ENCODE peak calls at places on chromosomes 16 and 17, in six cellular contexts. One of them, this sample, is unnamed.

GRCh38 chr16:2212362-2213324 is 2.0 kb upstream of the BRICD5 start:
- DNase-seq in GM04503: no peak
- DNase-seq in COR-L47: no peak
- DNase-seq in fibroblast of pulmonary artery: no peak
- DNase-seq in EL: no peak
- DNase-seq in activated T-helper 9 cell treated with anti-CD3 and anti-CD28 coated beads, Interleukin-2, amount 50 U/mL, for 16 hours: no peak
- DNase-seq in this sample: no peak

GRCh38 chr16:12587170-12587569 is 216.5 kb downstream of the CPPED1 start:
- DNase-seq in fibroblast of pulmonary artery: no peak
- DNase-seq in COR-L47: no peak
- DNase-seq in GM04503: no peak
- DNase-seq in activated T-helper 9 cell treated with anti-CD3 and anti-CD28 coated beads, Interleukin-2, amount 50 U/mL, for 16 hours: no peak
- DNase-seq in EL: no peak
- DNase-seq in this sample: no peak

GRCh38 chr16:27253526-27253930 is 15.0 kb downstream of the NSMCE1 start:
- DNase-seq in activated T-helper 9 cell treated with anti-CD3 and anti-CD28 coated beads, Interleukin-2, amount 50 U/mL, for 16 hours: no peak
- DNase-seq in GM04503: peak
- DNase-seq in fibroblast of pulmonary artery: peak
- DNase-seq in COR-L47: no peak
- DNase-seq in EL: peak
- DNase-seq in this sample: peak

GRCh38 chr17:78665952-78666920 is 89.0 kb upstream of the DNAH17 start:
- DNase-seq in EL: peak
- DNase-seq in activated T-helper 9 cell treated with anti-CD3 and anti-CD28 coated beads, Interleukin-2, amount 50 U/mL, for 16 hours: no peak
- DNase-seq in COR-L47: no peak
- DNase-seq in GM04503: no peak
- DNase-seq in fibroblast of pulmonary artery: no peak
- DNase-seq in this sample: no peak

GRCh38 chr17:43734376-43734775 is 24.2 kb downstream of the SOST start:
- DNase-seq in EL: peak
- DNase-seq in fibroblast of pulmonary artery: peak
- DNase-seq in GM04503: peak
- DNase-seq in activated T-helper 9 cell treated with anti-CD3 and anti-CD28 coated beads, Interleukin-2, amount 50 U/mL, for 16 hours: no peak
- DNase-seq in COR-L47: no peak
- DNase-seq in this sample: peak

GRCh38 chr16:50326835-50327465 is 41.8 kb downstream of the BRD7 start:
- DNase-seq in fibroblast of pulmonary artery: peak
- DNase-seq in COR-L47: no peak
- DNase-seq in EL: peak
- DNase-seq in GM04503: no peak
- DNase-seq in activated T-helper 9 cell treated with anti-CD3 and anti-CD28 coated beads, Interleukin-2, amount 50 U/mL, for 16 hours: peak
- DNase-seq in this sample: no peak

GRCh38 chr16:89031715-89032659 is 55.0 kb upstream of the CBFA2T3 start:
- DNase-seq in fibroblast of pulmonary artery: no peak
- DNase-seq in COR-L47: no peak
- DNase-seq in EL: no peak
- DNase-seq in activated T-helper 9 cell treated with anti-CD3 and anti-CD28 coated beads, Interleukin-2, amount 50 U/mL, for 16 hours: peak
- DNase-seq in GM04503: no peak
- DNase-seq in this sample: no peak

GRCh38 chr16:30104492-30104891 is 8.5 kb upstream of the YPEL3 start:
- DNase-seq in GM04503: no peak
- DNase-seq in COR-L47: no peak
- DNase-seq in fibroblast of pulmonary artery: no peak
- DNase-seq in EL: no peak
- DNase-seq in activated T-helper 9 cell treated with anti-CD3 and anti-CD28 coated beads, Interleukin-2, amount 50 U/mL, for 16 hours: no peak
- DNase-seq in this sample: no peak

GRCh38 chr17:30336369-30337171 is 2.7 kb upstream of the TMIGD1 start:
- DNase-seq in GM04503: no peak
- DNase-seq in activated T-helper 9 cell treated with anti-CD3 and anti-CD28 coated beads, Interleukin-2, amount 50 U/mL, for 16 hours: peak
- DNase-seq in fibroblast of pulmonary artery: peak
- DNase-seq in EL: peak
- DNase-seq in COR-L47: peak
- DNase-seq in this sample: peak

GRCh38 chr17:76727745-76728456 is 1.3 kb downstream of the METTL23 start:
- DNase-seq in fibroblast of pulmonary artery: no peak
- DNase-seq in activated T-helper 9 cell treated with anti-CD3 and anti-CD28 coated beads, Interleukin-2, amount 50 U/mL, for 16 hours: no peak
- DNase-seq in EL: no peak
- DNase-seq in COR-L47: no peak
- DNase-seq in GM04503: no peak
- DNase-seq in this sample: no peak